ENCODE peak calls at places on chromosomes 12 and 14, in five cellular contexts. I is ascending aorta, R is mammary epithelial cell, K is hepatocyte, B is K562. Z is an unnamed sample.

GRCh38 chr12:108814462-108815211 is 42.7 kb downstream of the SSH1 start:
- DNase-seq in K (no peak), I (no peak), R (peak; percentile 99), B (no peak), Z (no peak)

GRCh38 chr12:118307069-118307954 is 65.4 kb downstream of the TAOK3 start:
- DNase-seq in K (no peak), I (no peak), B (no peak), R (peak; percentile 84), Z (no peak)

GRCh38 chr12:13362260-13362841 is 165.8 kb downstream of the EMP1 start:
- DNase-seq in I (no peak), K (peak; percentile 85), R (peak; percentile 62), B (peak; percentile 47), Z (peak; percentile 79)

GRCh38 chr14:89013698-89014569 is 189.5 kb downstream of the TTC8 start:
- DNase-seq in B (no peak), I (no peak), R (no peak), K (no peak), Z (no peak)

GRCh38 chr12:67441736-67442346 is 172.7 kb downstream of the CAND1 start:
- DNase-seq in I (no peak), K (peak; percentile 91), R (peak; percentile 57), B (peak; percentile 57), Z (peak; percentile 88)

GRCh38 chr12:8692573-8692972 is 5.2 kb upstream of the RIMKLB start:
- DNase-seq in K (peak; percentile 78), I (peak; percentile 28), R (peak; percentile 23), B (no peak), Z (peak; percentile 62)

GRCh38 chr12:104372721-104373335 is 69.3 kb downstream of the EID3 start:
- DNase-seq in R (no peak), K (no peak), I (no peak), B (no peak), Z (no peak)

GRCh38 chr14:66638688-66639087 is 130.7 kb downstream of the GPHN start:
- DNase-seq in R (peak; percentile 52), I (no peak), K (no peak), B (no peak), Z (no peak)

GRCh38 chr12:45350861-45351260 is 135.0 kb downstream of the ANO6 start:
- DNase-seq in K (no peak), R (peak; percentile 4), B (no peak), I (no peak), Z (no peak)

GRCh38 chr12:20492251-20492728 is 124.0 kb downstream of the PDE3A start:
- DNase-seq in R (peak; percentile 1), I (no peak), K (no peak), B (no peak), Z (no peak)

GRCh38 chr14:85471744-85472143 is 58.2 kb upstream of the FLRT2 start:
- DNase-seq in I (no peak), K (peak; percentile 32), B (no peak), R (peak; percentile 76), Z (no peak)

GRCh38 chr14:85529803-85530574 is at the start of gene FLRT2:
- DNase-seq in K (peak; percentile 62), R (peak; percentile 71), I (no peak), B (no peak), Z (peak; percentile 30)

GRCh38 chr14:29240046-29240445 is 473.5 kb downstream of the FOXG1 start:
- DNase-seq in K (no peak), I (no peak), B (no peak), R (no peak), Z (no peak)

GRCh38 chr12:101828463-101829196 is 2.1 kb downstream of the GNPTAB start:
- DNase-seq in R (no peak), K (no peak), I (no peak), B (no peak), Z (no peak)

GRCh38 chr14:75427482-75428229 is at the start of gene JDP2:
- DNase-seq in I (peak; percentile 64), R (peak; percentile 26), K (peak; percentile 93), B (peak; percentile 66), Z (peak; percentile 64)

GRCh38 chr12:119115296-119115905 is 63.3 kb upstream of the HSPB8 start:
- DNase-seq in B (peak; percentile 72), R (no peak), I (no peak), K (peak; percentile 79), Z (peak; percentile 47)

GRCh38 chr14:103916636-103917262 is 11.5 kb upstream of the TDRD9 start:
- DNase-seq in I (no peak), R (no peak), K (no peak), B (no peak), Z (no peak)

GRCh38 chr14:56686416-56686815 is 106.8 kb downstream of the TMEM260 start:
- DNase-seq in K (no peak), R (peak; percentile 19), I (no peak), B (no peak), Z (peak; percentile 83)

GRCh38 chr14:96861568-96862310 is 64.6 kb downstream of the VRK1 start:
- DNase-seq in R (no peak), I (no peak), B (peak; percentile 19), K (peak; percentile 3), Z (peak; percentile 64)

GRCh38 chr12:51819851-51820720 is 28.4 kb downstream of the FIGNL2 start:
- DNase-seq in I (no peak), K (no peak), B (no peak), R (no peak), Z (no peak)

GRCh38 chr12:52230364-52231281 is 2.4 kb upstream of the KRT7 start:
- DNase-seq in R (peak; percentile 75), K (no peak), I (no peak), B (no peak), Z (no peak)

GRCh38 chr14:68346540-68347232 is 446.2 kb downstream of the ZFP36L1 start:
- DNase-seq in B (no peak), K (no peak), R (no peak), I (no peak), Z (no peak)

DNA sequence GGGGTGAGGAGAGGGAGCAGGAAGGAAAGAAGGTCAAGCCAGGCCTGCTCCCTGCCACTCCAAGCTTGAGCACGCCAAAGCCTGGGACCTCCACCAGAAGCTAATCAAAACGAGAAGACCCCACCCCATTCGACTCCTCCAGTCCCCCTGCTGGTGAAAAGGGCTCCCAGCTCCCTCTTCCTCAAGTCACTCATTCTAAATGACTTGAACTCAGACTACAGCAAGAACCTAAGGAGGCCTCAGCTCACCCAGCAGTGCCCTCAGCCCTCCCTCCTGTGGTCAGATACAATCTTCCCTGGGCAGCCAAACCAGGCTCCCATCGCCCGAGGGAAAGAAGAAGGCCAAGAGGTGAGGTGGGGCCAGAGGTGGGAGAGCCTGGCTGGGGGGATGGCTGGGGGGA is 17.4 kb downstream of the HDAC7 start:
- DNase-seq in B (no peak), I (no peak), K (no peak), R (no peak), Z (no peak)
- TF ChIP-seq CTCF in B (peak; percentile 29), I (no peak), K (no peak), R (peak; percentile 23), Z (peak; percentile 57)

GRCh38 chr12:107379852-107380567 is 286.7 kb upstream of the CRY1 start:
- DNase-seq in I (no peak), K (peak; percentile 51), R (peak; percentile 76), B (no peak), Z (peak; percentile 37)
- H3K4me3 ChIP-seq in I (no peak overlapping the region), K (no peak overlapping the region), R (peak overlapping the region; percentile 12), B (no peak overlapping the region), Z (no peak overlapping the region)

GRCh38 chr12:49842519-49843352 is at the start of gene BCDIN3D:
- DNase-seq in K (peak; percentile 96), I (peak; percentile 65), B (peak; percentile 90), R (peak; percentile 97), Z (peak; percentile 94)

GRCh38 chr12:49847161-49847560 is 4.3 kb upstream of the BCDIN3D start:
- DNase-seq in I (no peak), R (no peak), K (no peak), B (no peak), Z (no peak)

GRCh38 chr12:49843871-49844437 is 1.0 kb upstream of the BCDIN3D start:
- DNase-seq in K (no peak), R (peak; percentile 20), I (no peak), B (no peak), Z (no peak)

GRCh38 chr12:49846033-49846432 is 3.1 kb upstream of the BCDIN3D start:
- DNase-seq in K (no peak), B (no peak), I (no peak), R (no peak), Z (no peak)

DNA sequence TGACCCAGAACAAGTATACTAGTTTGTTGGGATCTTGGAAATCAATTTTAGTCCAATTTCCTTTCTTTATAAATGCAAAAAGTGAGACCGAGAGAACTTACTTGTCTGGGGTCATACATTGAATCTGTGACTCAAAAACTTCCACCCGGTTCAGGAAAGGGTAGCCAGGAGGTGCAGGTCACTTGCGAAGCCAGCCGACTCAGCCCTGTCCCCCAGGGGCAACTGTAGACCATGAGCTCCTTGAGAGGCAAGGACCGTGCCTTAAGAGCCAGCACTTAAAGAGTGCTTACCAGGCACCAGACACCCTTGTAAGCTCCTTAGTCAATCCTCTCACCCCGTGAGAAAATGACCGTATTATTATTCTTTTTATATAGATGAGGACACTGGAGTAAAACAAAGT is 505 bp upstream of the BCDIN3D start:
- DNase-seq in K (no peak), R (no peak), B (no peak), I (no peak), Z (no peak)
- H3K27ac ChIP-seq in K (peak overlapping the region; percentile 93), R (peak overlapping the region; percentile 84), B (peak overlapping the region; percentile 82), I (peak overlapping the region; percentile 92), Z (peak overlapping the region; percentile 77)

GRCh38 chr14:65444230-65444629 is 31.7 kb downstream of the FUT8 start:
- DNase-seq in B (no peak), I (no peak), R (peak; percentile 64), K (no peak), Z (no peak)

GRCh38 chr14:65438266-65438933 is 25.9 kb downstream of the FUT8 start:
- DNase-seq in K (no peak), I (no peak), B (no peak), R (no peak), Z (no peak)

GRCh38 chr14:65434216-65434850 is 21.8 kb downstream of the FUT8 start:
- DNase-seq in B (no peak), R (no peak), K (no peak), I (no peak), Z (peak; percentile 38)

GRCh38 chr14:65440230-65440629 is 27.7 kb downstream of the FUT8 start:
- DNase-seq in R (no peak), B (no peak), K (no peak), I (no peak), Z (no peak)

DNA sequence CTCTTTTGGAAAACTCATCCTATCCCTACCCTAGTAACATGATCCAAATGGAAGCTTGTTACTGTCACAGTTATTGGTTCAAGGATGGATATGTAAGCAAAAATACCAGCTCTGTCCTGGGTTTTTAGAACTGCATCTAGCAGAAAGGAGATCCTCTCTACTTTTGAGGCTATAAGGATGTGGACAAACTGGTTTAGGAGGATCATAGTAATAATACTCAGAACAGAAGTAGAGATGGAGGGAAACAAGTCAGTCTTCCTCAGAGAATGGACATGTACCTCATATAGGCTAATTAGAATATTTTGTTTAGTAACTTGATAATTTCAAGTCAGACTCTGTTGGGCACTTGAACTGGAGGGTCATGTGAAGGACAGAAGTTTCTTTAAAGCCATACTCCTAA is 26.6 kb downstream of the FUT8 start:
- DNase-seq in I (no peak), R (no peak), B (no peak), K (no peak), Z (no peak)
- TF ChIP-seq CTCF in I (no peak), R (no peak), B (no peak), K (no peak), Z (no peak)

GRCh38 chr12:95131589-95132335 is 58.3 kb upstream of the NR2C1 start:
- DNase-seq in R (no peak), I (no peak), B (no peak), K (no peak), Z (no peak)
- H3K4me3 ChIP-seq in R (no peak overlapping the region), I (no peak overlapping the region), B (no peak overlapping the region), K (no peak overlapping the region), Z (no peak overlapping the region)

Z was measured in WERI-Rb-1.